ENCODE peak calls at places on chromosomes 1 and 21, in eight cellular contexts. X is D721Med; H is stimulated activated CD4-positive, alpha-beta T cell treated with anti-CD3 and anti-CD28 coated beads, Interleukin-1b, Interleukin-23, amount 100 ng/mL, for 48 hours; I is neural crest cell; U is neural progenitor cell; G is uterus; Y is NCI-H1092; M is NCI-H146. C is an unnamed sample.

GRCh38 chr1:186494832-186495271 is 33.9 kb upstream of the PDC start:
- DNase-seq in X (no peak), H (no peak), I (no peak), U (no peak), G (no peak), Y (no peak), M (no peak), C (no peak)

GRCh38 chr1:151680812-151681211 is 35.8 kb downstream of the CELF3 start:
- DNase-seq in X (no peak), H (no peak), I (no peak), U (no peak), G (no peak), Y (no peak), M (no peak), C (no peak)

GRCh38 chr1:3453203-3453761 is 1.2 kb upstream of the ARHGEF16 start:
- DNase-seq in X (peak; percentile 54), H (peak; percentile 72), I (peak; percentile 92), U (peak; percentile 86), G (peak; percentile 35), Y (peak; percentile 11), M (peak; percentile 71), C (peak; percentile 24)

GRCh38 chr1:13786541-13786940 is 86.6 kb downstream of the PRDM2 start:
- DNase-seq in X (no peak), H (no peak), I (no peak), U (no peak), G (no peak), Y (no peak), M (no peak), C (no peak)

GRCh38 chr1:156602557-156602993 is 1.3 kb upstream of the GPATCH4 start:
- DNase-seq in X (no peak), H (no peak), I (no peak), U (peak; percentile 43), G (no peak), Y (no peak), M (peak; percentile 62), C (no peak)

GRCh38 chr1:214552174-214552608 is 789 bp upstream of the PTPN14 start:
- DNase-seq in X (no peak), H (no peak), I (peak; percentile 5), U (peak; percentile 75), G (peak; percentile 66), Y (no peak), M (no peak), C (peak; percentile 10)

GRCh38 chr1:119068427-119068826 is 72.0 kb downstream of the WARS2 start:
- DNase-seq in X (no peak), H (no peak), I (no peak), U (no peak), G (no peak), Y (no peak), M (no peak), C (no peak)

GRCh38 chr1:191963286-191963685 is 195.0 kb upstream of the RGS18 start:
- DNase-seq in X (no peak), H (no peak), I (no peak), U (no peak), G (no peak), Y (no peak), M (no peak), C (no peak)

GRCh38 chr1:108851567-108851966 is 5.3 kb downstream of the AKNAD1 start:
- DNase-seq in X (no peak), H (no peak), I (no peak), U (no peak), G (no peak), Y (no peak), M (no peak), C (no peak)

GRCh38 chr1:202018476-202019234 is 8.3 kb downstream of the ELF3 start:
- DNase-seq in X (no peak), H (no peak), I (no peak), U (no peak), G (no peak), Y (peak; percentile 66), M (peak; percentile 85), C (no peak)

GRCh38 chr1:220492671-220493070 is 35.3 kb upstream of the MARK1 start:
- DNase-seq in X (no peak), H (no peak), I (no peak), U (no peak), G (no peak), Y (no peak), M (no peak), C (no peak)

GRCh38 chr1:165936542-165936941 is 109.1 kb downstream of the UCK2 start:
- DNase-seq in X (no peak), H (no peak), I (no peak), U (no peak), G (no peak), Y (no peak), M (no peak), C (no peak)

GRCh38 chr1:31159869-31160611 is 79.6 kb downstream of the NKAIN1 start:
- DNase-seq in X (no peak), H (no peak), I (no peak), U (no peak), G (no peak), Y (no peak), M (no peak), C (no peak)

GRCh38 chr1:22784317-22784716 is 73.7 kb downstream of the EPHB2 start:
- DNase-seq in X (no peak), H (no peak), I (no peak), U (no peak), G (no peak), Y (no peak), M (no peak), C (no peak)

GRCh38 chr1:14598007-14598497 is 433 bp upstream of the KAZN start:
- DNase-seq in X (no peak), H (no peak), I (peak; percentile 2), U (peak; percentile 67), G (no peak), Y (peak; percentile 46), M (peak; percentile 64), C (no peak)

GRCh38 chr1:30512253-30512921 is 211.0 kb downstream of the MATN1 start:
- DNase-seq in X (no peak), H (no peak), I (no peak), U (peak; percentile 37), G (no peak), Y (no peak), M (no peak), C (no peak)

GRCh38 chr1:23276531-23276930 is 59.2 kb upstream of the HTR1D start:
- DNase-seq in X (no peak), H (no peak), I (no peak), U (no peak), G (no peak), Y (no peak), M (no peak), C (no peak)

GRCh38 chr1:44642255-44642654 is 32.0 kb downstream of the TMEM53 start:
- DNase-seq in X (no peak), H (no peak), I (no peak), U (no peak), G (no peak), Y (no peak), M (no peak), C (no peak)

GRCh38 chr1:235855811-235856429 is 10.8 kb downstream of the LYST start:
- DNase-seq in X (no peak), H (no peak), I (no peak), U (no peak), G (no peak), Y (no peak), M (no peak), C (no peak)

GRCh38 chr1:8370046-8370881 is 52.4 kb downstream of the SLC45A1 start:
- DNase-seq in X (no peak), H (no peak), I (no peak), U (no peak), G (no peak), Y (peak; percentile 68), M (peak; percentile 69), C (no peak)

GRCh38 chr21:44471996-44472395 is 16.7 kb downstream of the LRRC3 start:
- DNase-seq in X (no peak), H (no peak), I (no peak), U (no peak), G (no peak), Y (no peak), M (no peak), C (no peak)

GRCh38 chr1:225652726-225653462 is at the start of gene ENAH:
- DNase-seq in X (peak; percentile 78), H (peak; percentile 25), I (peak; percentile 71), U (peak; percentile 94), G (peak; percentile 85), Y (peak; percentile 87), M (peak; percentile 97), C (peak; percentile 73)

GRCh38 chr21:45151484-45152115 is 77.2 kb downstream of the ADARB1 start:
- DNase-seq in X (no peak), H (no peak), I (no peak), U (peak; percentile 62), G (no peak), Y (no peak), M (no peak), C (no peak)

GRCh38 chr1:223016890-223017289 is 126.2 kb downstream of the TLR5 start:
- DNase-seq in X (no peak), H (no peak), I (no peak), U (no peak), G (no peak), Y (no peak), M (no peak), C (no peak)

GRCh38 chr1:3736131-3736561 is 16.1 kb upstream of the CCDC27 start:
- DNase-seq in X (no peak), H (no peak), I (no peak), U (no peak), G (no peak), Y (no peak), M (no peak), C (no peak)